ENCODE peak calls at places on chromosome 6, in four cellular contexts. P, H, J and I are unnamed samples.

GRCh38 chr6:162973141-162973872 is 245.5 kb downstream of the PACRG start:
- DNase-seq in P (no peak), J (no peak), H (no peak), I (no peak)

GRCh38 chr6:157895585-157895984 is 72.5 kb downstream of the SNX9 start:
- DNase-seq in J (no peak), P (no peak), H (no peak), I (no peak)

GRCh38 chr6:125794342-125795137 is 3.8 kb downstream of the NCOA7 start:
- DNase-seq in P (peak), J (no peak), H (peak), I (no peak)

GRCh38 chr6:124441430-124441829 is 520.8 kb upstream of the RNF217 start:
- DNase-seq in H (no peak), P (no peak), J (no peak), I (no peak)

GRCh38 chr6:328184-328670 is 35.9 kb downstream of the DUSP22 start:
- DNase-seq in J (peak), P (peak), H (peak), I (peak)

GRCh38 chr6:75128881-75129570 is 76.8 kb downstream of the COL12A1 start:
- DNase-seq in J (no peak), P (no peak), H (peak), I (no peak)

GRCh38 chr6:105014448-105014847 is 57.5 kb downstream of the LIN28B start:
- DNase-seq in H (no peak), P (no peak), J (no peak), I (no peak)

GRCh38 chr6:114747995-114748625 is 405.3 kb upstream of the HS3ST5 start:
- DNase-seq in P (peak), J (peak), H (peak), I (peak)

GRCh38 chr6:136150961-136151360 is 99.2 kb downstream of the MTFR2 start:
- DNase-seq in H (no peak), P (no peak), J (no peak), I (no peak)

GRCh38 chr6:69181964-69182363 is 546.9 kb downstream of the ADGRB3 start:
- DNase-seq in J (no peak), H (no peak), P (peak), I (no peak)

GRCh38 chr6:106098383-106099234 is 12.5 kb downstream of the PRDM1 start:
- DNase-seq in P (peak), H (peak), J (peak), I (no peak)

GRCh38 chr6:62345446-62345845 is 59.4 kb upstream of the KHDRBS2 start:
- DNase-seq in P (no peak), J (no peak), H (no peak), I (no peak)

GRCh38 chr6:14520029-14520428 is 402.5 kb downstream of the CD83 start:
- DNase-seq in J (no peak), H (no peak), P (peak), I (no peak)

GRCh38 chr6:96836579-96837137 is 619 bp downstream of the GPR63 start:
- DNase-seq in J (peak), H (peak), P (peak), I (no peak)

GRCh38 chr6:132279592-132280139 is 121.6 kb downstream of the MOXD1 start:
- DNase-seq in P (peak), J (peak), H (peak), I (no peak)

GRCh38 chr6:132272776-132273175 is 128.5 kb downstream of the MOXD1 start:
- DNase-seq in J (no peak), P (no peak), H (no peak), I (no peak)

GRCh38 chr6:132270745-132271414 is 130.4 kb downstream of the MOXD1 start:
- DNase-seq in P (no peak), J (peak), H (no peak), I (no peak)

GRCh38 chr6:132275253-132275970 is 125.9 kb downstream of the MOXD1 start:
- DNase-seq in H (no peak), P (no peak), J (no peak), I (no peak)
- TF ChIP-seq CTCF in H (no peak), P (no peak), J (no peak), I (no peak)

DNA sequence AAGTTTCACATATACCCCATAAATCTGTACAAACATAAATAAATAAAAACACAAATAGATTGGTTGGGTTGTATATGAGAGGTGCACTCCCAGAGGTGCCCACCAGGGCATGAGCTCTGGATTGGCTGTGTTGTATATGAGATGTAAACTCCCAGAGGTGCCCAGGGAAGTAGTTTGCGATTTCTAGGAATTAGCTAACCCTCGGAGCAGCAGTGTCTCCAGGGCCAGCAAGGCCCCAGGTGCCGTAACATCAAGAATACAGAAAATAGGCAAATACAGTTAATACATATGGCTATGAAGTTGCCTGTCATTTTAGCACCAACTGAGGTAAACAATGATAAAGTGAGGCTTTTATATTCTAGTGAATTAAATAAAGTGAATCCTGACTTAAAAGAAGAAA is 5.4 kb upstream of the GINM1 start:
- DNase-seq in J (no peak), H (no peak), P (peak), I (no peak)
- TF ChIP-seq CTCF in J (no peak), H (peak), P (peak), I (peak)

DNA sequence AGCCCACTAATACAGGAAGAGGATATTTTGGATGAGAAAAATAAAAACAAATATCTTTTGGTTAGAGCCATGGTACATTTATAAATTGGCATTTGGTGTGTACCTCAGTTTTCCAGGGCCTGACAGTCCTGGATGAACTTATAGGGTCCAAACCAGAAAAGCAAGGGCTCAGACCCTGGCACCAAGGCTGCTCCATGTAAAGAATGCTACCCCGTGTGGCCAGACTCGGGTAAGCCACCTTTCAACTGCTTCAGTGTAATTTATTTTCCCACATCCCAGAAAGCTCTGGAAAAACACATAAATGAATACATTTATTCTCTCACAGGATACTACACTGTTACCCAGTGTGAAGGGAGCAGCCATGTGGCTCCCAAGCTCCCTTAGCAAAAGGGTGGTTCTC is 13.9 kb downstream of the MRPL14 start:
- DNase-seq in H (no peak), P (no peak), J (no peak), I (no peak)
- TF ChIP-seq CTCF in H (peak), P (peak), J (no peak), I (peak)

GRCh38 chr6:167235421-167236238 is 55.5 kb upstream of the UNC93A start:
- DNase-seq in J (no peak), H (no peak), P (no peak), I (no peak)

GRCh38 chr6:167235005-167235404 is 56.1 kb upstream of the UNC93A start:
- DNase-seq in J (no peak), H (no peak), P (no peak), I (no peak)

GRCh38 chr6:167238169-167238693 is 52.9 kb upstream of the UNC93A start:
- DNase-seq in J (no peak), P (no peak), H (no peak), I (no peak)

GRCh38 chr6:167237438-167237837 is 53.7 kb upstream of the UNC93A start:
- DNase-seq in J (no peak), H (no peak), P (no peak), I (no peak)

GRCh38 chr6:167236239-167236571 is 54.9 kb upstream of the UNC93A start:
- DNase-seq in J (no peak), H (no peak), P (no peak), I (no peak)
- TF ChIP-seq CTCF in J (no peak), H (no peak), P (no peak), I (no peak)

DNA sequence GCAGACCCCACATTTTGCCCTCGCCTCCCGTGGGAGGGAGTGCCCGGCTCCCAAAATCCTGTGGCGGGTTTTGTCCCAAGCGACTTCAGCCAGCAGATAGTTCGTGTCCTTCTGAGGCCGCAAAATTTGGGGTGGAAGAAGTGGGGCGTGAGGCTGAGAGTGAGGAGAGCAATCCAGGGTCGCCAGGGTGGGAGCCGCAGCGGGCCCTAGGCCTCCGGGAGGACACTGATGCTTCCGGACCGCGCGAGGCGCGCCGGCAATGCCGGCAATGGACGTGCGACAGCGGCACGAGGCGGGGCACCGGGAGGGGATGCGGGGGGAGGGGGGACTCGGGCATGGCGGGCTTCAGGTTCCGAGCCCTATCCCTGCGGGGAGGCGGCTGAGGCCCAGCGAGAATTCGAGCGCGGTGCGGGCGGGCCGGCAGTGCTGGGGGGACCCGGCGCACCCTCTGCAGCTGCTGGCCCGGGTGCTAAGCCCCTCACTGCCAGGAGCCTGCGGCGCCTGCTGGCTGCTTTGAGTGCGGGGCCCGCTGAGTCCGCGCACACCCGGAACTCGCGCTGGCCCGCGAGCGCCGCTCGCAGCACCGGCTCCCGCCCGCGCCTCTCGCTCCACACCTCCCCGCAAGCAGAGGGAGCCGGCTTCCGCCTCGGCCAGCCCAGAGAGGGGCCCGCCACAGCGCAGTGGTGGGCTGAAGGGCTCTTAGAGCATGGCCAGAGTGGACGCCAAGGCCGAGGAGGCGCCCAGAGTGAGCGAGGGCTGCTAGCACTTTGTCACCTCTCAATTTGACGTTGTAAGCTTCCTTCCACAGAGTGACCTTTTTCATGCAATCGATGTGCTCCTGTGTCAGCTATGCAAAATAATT is 143.8 kb downstream of the LPA start:
- DNase-seq in P (peak), H (peak), J (peak), I (no peak)
- TF ChIP-seq CTCF in P (no peak), H (no peak), J (no peak), I (no peak)

DNA sequence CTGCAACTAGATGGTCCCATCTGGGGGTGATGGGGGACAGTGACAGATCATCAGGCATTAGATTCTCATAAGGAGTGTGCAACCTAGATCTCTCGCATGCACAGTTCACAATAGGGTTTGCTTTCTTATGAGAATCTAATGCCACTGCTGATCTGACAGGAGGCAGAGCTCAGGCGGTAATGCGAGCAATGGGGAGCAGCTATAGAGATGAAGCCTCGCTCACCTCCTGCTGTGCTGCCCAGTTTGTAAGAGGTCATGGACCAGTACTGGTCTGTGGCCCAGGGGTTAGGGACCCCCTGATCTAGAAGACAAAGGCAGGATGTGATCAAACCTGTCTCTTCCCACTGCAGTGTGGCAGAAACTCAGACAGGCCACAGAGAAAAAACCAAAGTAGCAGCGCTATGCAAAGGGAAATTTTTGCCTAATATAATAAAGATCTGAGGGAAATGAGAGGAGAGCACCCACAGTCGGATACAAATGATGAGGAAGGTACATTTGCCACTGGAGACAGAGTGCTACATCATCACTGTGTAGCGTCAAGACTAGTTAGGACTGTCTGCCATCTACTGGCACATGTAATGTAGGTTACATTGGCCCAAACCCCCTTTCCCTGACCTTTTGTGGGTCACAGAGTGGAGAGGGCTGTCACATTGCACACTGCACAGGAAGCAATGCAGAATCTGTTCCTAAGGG is 4.1 kb upstream of the LY86 start:
- DNase-seq in J (no peak), H (no peak), P (no peak), I (no peak)
- TF ChIP-seq CTCF in J (no peak), H (no peak), P (no peak), I (no peak)

GRCh38 chr6:71619836-71620235 is 266.5 kb upstream of the RIMS1 start:
- DNase-seq in H (peak), J (no peak), P (no peak), I (no peak)

GRCh38 chr6:71621918-71622519 is 264.3 kb upstream of the RIMS1 start:
- DNase-seq in J (no peak), H (peak), P (peak), I (no peak)
- TF ChIP-seq CTCF in J (no peak), H (peak), P (peak), I (peak)